ENCODE peak calls at places on chromosomes 2 and 18, in ten cellular contexts. One of them, this sample, is unnamed.

GRCh38 chr2:29797916-29798315 is 123.5 kb downstream of the ALK start:
- DNase-seq in HS-5: no peak
- DNase-seq in T-helper 9 cell: no peak
- DNase-seq in cerebellar cortex: no peak
- DNase-seq in CD8-positive, alpha-beta memory T cell: no peak
- DNase-seq in CD4-positive, CD25-positive, alpha-beta regulatory T cell: no peak
- DNase-seq in left ventricle myocardium inferior: no peak
- DNase-seq in BJ: no peak
- DNase-seq in NCI-H774: no peak
- DNase-seq in skeletal muscle cell: no peak
- DNase-seq in this sample: no peak

GRCh38 chr18:36412778-36413177 is 115.3 kb downstream of the FHOD3 start:
- DNase-seq in HS-5: no peak
- DNase-seq in T-helper 9 cell: no peak
- DNase-seq in cerebellar cortex: no peak
- DNase-seq in CD8-positive, alpha-beta memory T cell: no peak
- DNase-seq in CD4-positive, CD25-positive, alpha-beta regulatory T cell: no peak
- DNase-seq in left ventricle myocardium inferior: no peak
- DNase-seq in BJ: no peak
- DNase-seq in NCI-H774: no peak
- DNase-seq in skeletal muscle cell: no peak
- DNase-seq in this sample: no peak

GRCh38 chr2:11239718-11240462 is 84.6 kb downstream of the SLC66A3 start:
- DNase-seq in HS-5: no peak
- DNase-seq in T-helper 9 cell: no peak
- DNase-seq in cerebellar cortex: no peak
- DNase-seq in CD8-positive, alpha-beta memory T cell: no peak
- DNase-seq in CD4-positive, CD25-positive, alpha-beta regulatory T cell: no peak
- DNase-seq in left ventricle myocardium inferior: no peak
- DNase-seq in BJ: no peak
- DNase-seq in NCI-H774: no peak
- DNase-seq in skeletal muscle cell: no peak
- DNase-seq in this sample: no peak

GRCh38 chr18:54269924-54270844 is 867 bp downstream of the POLI start:
- DNase-seq in HS-5: no peak
- DNase-seq in T-helper 9 cell: peak; percentile 22
- DNase-seq in cerebellar cortex: peak; percentile 73
- DNase-seq in CD8-positive, alpha-beta memory T cell: peak; percentile 31
- DNase-seq in CD4-positive, CD25-positive, alpha-beta regulatory T cell: peak; percentile 49
- DNase-seq in left ventricle myocardium inferior: no peak
- DNase-seq in BJ: no peak
- DNase-seq in NCI-H774: peak; percentile 23
- DNase-seq in skeletal muscle cell: no peak
- DNase-seq in this sample: peak; percentile 36

GRCh38 chr2:177239934-177240600 is 24.5 kb downstream of the NFE2L2 start:
- DNase-seq in HS-5: no peak
- DNase-seq in T-helper 9 cell: no peak
- DNase-seq in cerebellar cortex: peak; percentile 90
- DNase-seq in CD8-positive, alpha-beta memory T cell: peak; percentile 8
- DNase-seq in CD4-positive, CD25-positive, alpha-beta regulatory T cell: peak; percentile 10
- DNase-seq in left ventricle myocardium inferior: no peak
- DNase-seq in BJ: no peak
- DNase-seq in NCI-H774: peak; percentile 12
- DNase-seq in skeletal muscle cell: no peak
- DNase-seq in this sample: peak; percentile 13

GRCh38 chr18:12015697-12016062 is 34.4 kb downstream of the IMPA2 start:
- DNase-seq in HS-5: no peak
- DNase-seq in T-helper 9 cell: no peak
- DNase-seq in cerebellar cortex: no peak
- DNase-seq in CD8-positive, alpha-beta memory T cell: no peak
- DNase-seq in CD4-positive, CD25-positive, alpha-beta regulatory T cell: no peak
- DNase-seq in left ventricle myocardium inferior: peak; percentile 72
- DNase-seq in BJ: no peak
- DNase-seq in NCI-H774: peak; percentile 58
- DNase-seq in skeletal muscle cell: no peak
- DNase-seq in this sample: no peak

GRCh38 chr2:120293123-120293990 is 40.7 kb downstream of the RALB start:
- DNase-seq in HS-5: no peak
- DNase-seq in T-helper 9 cell: no peak
- DNase-seq in cerebellar cortex: no peak
- DNase-seq in CD8-positive, alpha-beta memory T cell: no peak
- DNase-seq in CD4-positive, CD25-positive, alpha-beta regulatory T cell: no peak
- DNase-seq in left ventricle myocardium inferior: no peak
- DNase-seq in BJ: no peak
- DNase-seq in NCI-H774: no peak
- DNase-seq in skeletal muscle cell: no peak
- DNase-seq in this sample: no peak

GRCh38 chr2:67516899-67517530 is 119.9 kb downstream of the ETAA1 start:
- DNase-seq in HS-5: no peak
- DNase-seq in T-helper 9 cell: no peak
- DNase-seq in cerebellar cortex: no peak
- DNase-seq in CD8-positive, alpha-beta memory T cell: no peak
- DNase-seq in CD4-positive, CD25-positive, alpha-beta regulatory T cell: no peak
- DNase-seq in left ventricle myocardium inferior: no peak
- DNase-seq in BJ: peak; percentile 42
- DNase-seq in NCI-H774: no peak
- DNase-seq in skeletal muscle cell: peak; percentile 73
- DNase-seq in this sample: no peak

GRCh38 chr2:170651603-170652002 is 63.5 kb upstream of the SP5 start:
- DNase-seq in HS-5: no peak
- DNase-seq in T-helper 9 cell: peak; percentile 20
- DNase-seq in cerebellar cortex: no peak
- DNase-seq in CD8-positive, alpha-beta memory T cell: no peak
- DNase-seq in CD4-positive, CD25-positive, alpha-beta regulatory T cell: peak; percentile 22
- DNase-seq in left ventricle myocardium inferior: no peak
- DNase-seq in BJ: no peak
- DNase-seq in NCI-H774: no peak
- DNase-seq in skeletal muscle cell: no peak
- DNase-seq in this sample: peak; percentile 23

This sample was measured in effector memory CD4-positive, alpha-beta T cell.